ENCODE peak calls at places on chromosome 18, in four cellular contexts. C is stomach, I is retina, E is astrocyte of the spinal cord. A is an unnamed sample.

GRCh38 chr18:8747440-8747937 is 42.1 kb downstream of the MTCL1 start:
- DNase-seq in C (no peak), I (no peak), E (peak; percentile 93), A (no peak)

GRCh38 chr18:37900281-37900680 is 334.7 kb upstream of the CELF4 start:
- DNase-seq in C (no peak), I (no peak), E (no peak), A (no peak)

GRCh38 chr18:58254873-58255511 is 211.0 kb downstream of the NEDD4L start:
- DNase-seq in C (no peak), I (no peak), E (peak; percentile 75), A (no peak)

GRCh38 chr18:8121942-8122480 is 487.2 kb upstream of the RAB12 start:
- DNase-seq in C (no peak), I (no peak), E (peak; percentile 76), A (no peak)

GRCh38 chr18:45161850-45162249 is 453.4 kb upstream of the SLC14A2 start:
- DNase-seq in C (no peak), I (no peak), E (no peak), A (no peak)

GRCh38 chr18:44700652-44701051 is 20.0 kb downstream of the SETBP1 start:
- DNase-seq in C (peak; percentile 40), I (no peak), E (peak; percentile 43), A (no peak)

GRCh38 chr18:53567935-53568574 is 656.4 kb downstream of the MBD2 start:
- DNase-seq in C (no peak), I (peak; percentile 52), E (peak; percentile 32), A (no peak)

GRCh38 chr18:65439184-65439583 is 311.6 kb upstream of the CDH7 start:
- DNase-seq in C (no peak), I (no peak), E (peak; percentile 0), A (no peak)

GRCh38 chr18:4748975-4749374 is 293.9 kb upstream of the DLGAP1 start:
- DNase-seq in C (no peak), I (no peak), E (no peak), A (no peak)

GRCh38 chr18:44802508-44802907 is 121.8 kb downstream of the SETBP1 start:
- DNase-seq in C (no peak), I (no peak), E (peak; percentile 45), A (no peak)

GRCh38 chr18:14014456-14014855 is 99.1 kb upstream of the MC2R start:
- DNase-seq in C (no peak), I (no peak), E (no peak), A (no peak)

GRCh38 chr18:11042247-11042646 is 107.1 kb downstream of the PIEZO2 start:
- DNase-seq in C (no peak), I (no peak), E (peak; percentile 18), A (no peak)

GRCh38 chr18:54957295-54957694 is 2.0 kb downstream of the CCDC68 start:
- DNase-seq in C (no peak), I (no peak), E (peak; percentile 35), A (no peak)

GRCh38 chr18:77862358-77862757 is 612.7 kb downstream of the GALR1 start:
- DNase-seq in C (no peak), I (no peak), E (no peak), A (no peak)

GRCh38 chr18:42719221-42719620 is 396.3 kb downstream of the RIT2 start:
- DNase-seq in C (no peak), I (no peak), E (no peak), A (no peak)

GRCh38 chr18:69400253-69400975 is at the start of gene DOK6:
- DNase-seq in C (no peak), I (peak; percentile 93), E (peak; percentile 71), A (no peak)

GRCh38 chr18:3103576-3103975 is 90.6 kb upstream of the LPIN2 start:
- DNase-seq in C (no peak), I (no peak), E (no peak), A (no peak)

GRCh38 chr18:40867452-40867851 is 1087.6 kb upstream of the PIK3C3 start:
- DNase-seq in C (no peak), I (no peak), E (peak; percentile 78), A (no peak)

GRCh38 chr18:70931942-70932814 is 643.3 kb downstream of the SOCS6 start:
- DNase-seq in C (no peak), I (peak; percentile 28), E (peak; percentile 50), A (no peak)

GRCh38 chr18:54222922-54223567 is 1.4 kb downstream of the MBD2 start:
- DNase-seq in C (no peak), I (peak; percentile 23), E (no peak), A (peak; percentile 16)

GRCh38 chr18:9539283-9539682 is 64.0 kb downstream of the RALBP1 start:
- DNase-seq in C (no peak), I (no peak), E (peak; percentile 81), A (no peak)

GRCh38 chr18:35024965-35025364 is 16.2 kb upstream of the MAPRE2 start:
- DNase-seq in C (peak; percentile 81), I (no peak), E (peak; percentile 69), A (no peak)

GRCh38 chr18:506264-506663 is 5.8 kb upstream of the COLEC12 start:
- DNase-seq in C (no peak), I (no peak), E (no peak), A (no peak)

GRCh38 chr18:77127769-77128671 is 4.6 kb downstream of the MBP start:
- DNase-seq in C (no peak), I (no peak), E (peak; percentile 94), A (no peak)

GRCh38 chr18:39839782-39840181 is 2115.3 kb upstream of the PIK3C3 start:
- DNase-seq in C (no peak), I (no peak), E (peak; percentile 58), A (no peak)

GRCh38 chr18:31294199-31294747 is 23.7 kb upstream of the DSG1 start:
- DNase-seq in C (no peak), I (no peak), E (no peak), A (no peak)

GRCh38 chr18:51195602-51196115 is 1.8 kb downstream of the MEX3C start:
- DNase-seq in C (no peak), I (peak; percentile 77), E (peak; percentile 69), A (peak; percentile 19)

GRCh38 chr18:49479381-49480137 is 7.5 kb downstream of the C18orf32 start:
- DNase-seq in C (no peak), I (no peak), E (no peak), A (no peak)

GRCh38 chr18:3088044-3088443 is 75.1 kb upstream of the LPIN2 start:
- DNase-seq in C (no peak), I (no peak), E (no peak), A (no peak)

GRCh38 chr18:54931152-54931551 is 28.1 kb downstream of the CCDC68 start:
- DNase-seq in C (no peak), I (no peak), E (no peak), A (no peak)

GRCh38 chr18:35005963-35006577 is 35.1 kb upstream of the MAPRE2 start:
- DNase-seq in C (no peak), I (peak; percentile 76), E (peak; percentile 76), A (no peak)

GRCh38 chr18:59623456-59624383 is 73.5 kb downstream of the CCBE1 start:
- DNase-seq in C (no peak), I (no peak), E (peak; percentile 53), A (no peak)

GRCh38 chr18:74654637-74655036 is 57.0 kb downstream of the ZNF407 start:
- DNase-seq in C (no peak), I (no peak), E (peak; percentile 56), A (no peak)

A was measured in activated T-helper 2 cell treated with anti-CD3 and anti-CD28 coated beads, Interferon-gamma antibody, Interleukin-2, Interleukin-4, amounts not matched to agents 10 μg/mL and 5 μg/mL and 100 μg/mL, durations not matched to agents 14 hours and 24 hours and 36 hours.